ENCODE peak calls at places on chromosomes 7 and 10, in eight cellular contexts. S, D, Y, C, U, Q, K and I are unnamed samples.
A peak's percentile ranks its signal among the peaks of the same experiment; 100 is the strongest.

GRCh38 chr7:67470256-67470751 is 473.7 kb downstream of the TYW1 start:
- DNase-seq in U (no peak), S (no peak), D (no peak), K (no peak), Q (peak; percentile 43), C (no peak), Y (no peak), I (no peak)

GRCh38 chr7:106657085-106657991 is 3.6 kb downstream of the CCDC71L start:
- DNase-seq in Q (no peak), D (no peak), S (no peak), U (no peak), C (no peak), Y (no peak), K (no peak), I (no peak)

GRCh38 chr7:64654796-64655548 is 11.0 kb upstream of the ZNF107 start:
- DNase-seq in D (peak; percentile 28), C (no peak), S (no peak), Y (no peak), K (no peak), U (no peak), Q (no peak), I (no peak)

GRCh38 chr10:71931295-71931694 is 32.9 kb upstream of the CHST3 start:
- DNase-seq in D (no peak), Y (no peak), K (no peak), C (no peak), U (no peak), Q (no peak), S (no peak), I (no peak)

GRCh38 chr7:44853391-44853790 is 5.5 kb upstream of the H2AZ2 start:
- DNase-seq in Y (no peak), S (no peak), D (no peak), K (peak; percentile 31), U (no peak), C (no peak), Q (no peak), I (no peak)

GRCh38 chr10:60305394-60305892 is 84.2 kb downstream of the ANK3 start:
- DNase-seq in Y (no peak), D (no peak), S (no peak), C (no peak), K (no peak), Q (no peak), U (peak; percentile 11), I (no peak)

GRCh38 chr7:72077776-72078175 is 334.4 kb downstream of the CALN1 start:
- DNase-seq in C (no peak), D (no peak), Y (no peak), K (no peak), Q (no peak), U (no peak), S (no peak), I (no peak)

GRCh38 chr10:110273474-110273873 is 31.2 kb downstream of the SMNDC1 start:
- DNase-seq in K (no peak), Y (no peak), Q (peak; percentile 79), U (no peak), S (no peak), C (peak; percentile 74), D (peak; percentile 94), I (peak; percentile 79)

GRCh38 chr7:35993663-35994622 is 159.1 kb upstream of the EEPD1 start:
- DNase-seq in Q (no peak), Y (no peak), S (no peak), C (no peak), U (no peak), D (no peak), K (no peak), I (no peak)

GRCh38 chr10:68171539-68172080 is 60.3 kb downstream of the ATOH7 start:
- DNase-seq in S (no peak), U (no peak), Q (no peak), Y (no peak), D (no peak), K (no peak), C (no peak), I (no peak)

GRCh38 chr7:121369462-121369861 is 26.6 kb downstream of the FAM3C start:
- DNase-seq in Y (no peak), S (no peak), K (no peak), U (no peak), D (no peak), Q (no peak), C (no peak), I (no peak)

GRCh38 chr10:85080934-85081333 is 752.5 kb downstream of the CCSER2 start:
- DNase-seq in C (no peak), K (no peak), U (no peak), S (no peak), Q (no peak), D (no peak), Y (no peak), I (no peak)

GRCh38 chr7:85070967-85071628 is 115.8 kb downstream of the SEMA3D start:
- DNase-seq in S (no peak), Q (no peak), K (no peak), D (no peak), C (no peak), Y (no peak), U (no peak), I (no peak)

GRCh38 chr10:127715249-127715648 is 21.7 kb upstream of the FOXI2 start:
- DNase-seq in Q (no peak), Y (no peak), U (no peak), K (no peak), C (no peak), D (no peak), S (no peak), I (no peak)

GRCh38 chr10:51879238-51879637 is 179.8 kb upstream of the CSTF2T start:
- DNase-seq in S (no peak), D (no peak), Y (no peak), K (no peak), U (no peak), C (no peak), Q (peak; percentile 20), I (no peak)

GRCh38 chr7:29146888-29147609 is 712 bp upstream of the CPVL start:
- DNase-seq in K (peak; percentile 8), Y (no peak), Q (no peak), U (no peak), D (no peak), C (peak; percentile 45), S (no peak), I (no peak)

GRCh38 chr10:3961082-3961481 is 176.1 kb upstream of the KLF6 start:
- DNase-seq in C (no peak), U (no peak), S (no peak), Q (no peak), D (no peak), K (no peak), Y (no peak), I (no peak)

GRCh38 chr7:66076459-66077329 is 1.1 kb downstream of the ASL start:
- DNase-seq in C (peak; percentile 66), D (peak; percentile 45), Y (no peak), Q (no peak), S (peak; percentile 73), U (no peak), K (no peak), I (no peak)

GRCh38 chr10:3080608-3081007 is 13.3 kb downstream of the PFKP start:
- DNase-seq in D (no peak), Y (no peak), U (peak; percentile 28), Q (no peak), S (no peak), C (no peak), K (no peak), I (no peak)

GRCh38 chr10:70816220-70816894 is 609 bp downstream of the SGPL1 start:
- DNase-seq in S (peak; percentile 89), Q (peak; percentile 57), Y (no peak), D (peak; percentile 42), K (peak; percentile 77), C (peak; percentile 68), U (peak; percentile 89), I (peak; percentile 77)

GRCh38 chr7:31466036-31466435 is 47.9 kb upstream of the ITPRID1 start:
- DNase-seq in Y (peak; percentile 57), Q (no peak), K (no peak), D (no peak), C (no peak), U (no peak), S (no peak), I (no peak)

GRCh38 chr10:100307716-100308115 is 21.2 kb upstream of the BLOC1S2 start:
- DNase-seq in S (no peak), Q (no peak), D (no peak), U (no peak), K (no peak), C (no peak), Y (no peak), I (no peak)

GRCh38 chr10:6382081-6382480 is 179.3 kb downstream of the PFKFB3 start:
- DNase-seq in S (no peak), U (no peak), D (no peak), K (no peak), Q (no peak), Y (no peak), C (no peak), I (no peak)

GRCh38 chr7:47482013-47482761 is 99.7 kb downstream of the TNS3 start:
- DNase-seq in Y (no peak), S (peak; percentile 37), Q (no peak), C (no peak), U (peak; percentile 81), K (no peak), D (no peak), I (no peak)
- TF ChIP-seq POLR2AphosphoS5 in Y (no peak), S (peak; percentile 53), Q (no peak), C (peak; percentile 81), U (peak; percentile 70), K (peak; percentile 13), D (no peak), I (no peak)

GRCh38 chr7:42432644-42433043 is 195.6 kb upstream of the GLI3 start:
- DNase-seq in Y (no peak), K (no peak), S (no peak), U (no peak), Q (no peak), D (no peak), C (no peak), I (no peak)
- TF ChIP-seq POLR2AphosphoS5 in Y (no peak), K (no peak), S (no peak), U (no peak), Q (no peak), D (no peak), C (no peak), I (no peak)

GRCh38 chr10:77537720-77538373 is 99.8 kb downstream of the KCNMA1 start:
- DNase-seq in C (no peak), Q (no peak), S (no peak), K (no peak), Y (no peak), D (no peak), U (no peak), I (no peak)
- TF ChIP-seq POLR2AphosphoS5 in C (peak; percentile 24), Q (no peak), S (no peak), K (no peak), Y (no peak), D (no peak), U (no peak), I (no peak)

GRCh38 chr10:119872860-119873671 is 423 bp upstream of the MCMBP start:
- DNase-seq in C (peak; percentile 89), K (peak; percentile 84), Y (no peak), Q (peak; percentile 65), D (peak; percentile 86), S (peak; percentile 98), U (peak; percentile 95), I (peak; percentile 88)

GRCh38 chr10:119878524-119878923 is 5.9 kb upstream of the MCMBP start:
- DNase-seq in D (no peak), U (no peak), S (no peak), Q (no peak), C (no peak), K (no peak), Y (no peak), I (no peak)

GRCh38 chr10:119871881-119872609 is 598 bp downstream of the MCMBP start:
- DNase-seq in Y (no peak), K (peak; percentile 51), Q (no peak), S (peak; percentile 93), D (peak; percentile 91), U (peak; percentile 71), C (peak; percentile 65), I (peak; percentile 81)

GRCh38 chr10:119867317-119867716 is 5.3 kb downstream of the MCMBP start:
- DNase-seq in C (no peak), Q (no peak), U (no peak), Y (no peak), K (no peak), S (no peak), D (no peak), I (no peak)

GRCh38 chr10:119872610-119872859 is at the start of gene MCMBP:
- DNase-seq in S (no peak), D (no peak), C (no peak), U (no peak), K (no peak), Y (no peak), Q (no peak), I (no peak)
- TF ChIP-seq POLR2AphosphoS5 in S (no peak), D (peak; percentile 19), C (no peak), U (no peak), K (no peak), Y (peak; percentile 68), Q (no peak), I (no peak)